ENCODE peak calls at places on chromosomes 11 and 22, in eight cellular contexts. S, E, B, U, V, N, D and Q are unnamed samples.

GRCh38 chr11:120652705-120653335 is 141.3 kb downstream of the GRIK4 start:
- DNase-seq in S (no peak), E (no peak), B (no peak), U (no peak), V (no peak), N (peak; percentile 37), D (no peak), Q (no peak)

GRCh38 chr22:30221121-30221992 is 25.2 kb downstream of the LIF start:
- DNase-seq in S (no peak), E (no peak), B (no peak), U (no peak), V (no peak), N (no peak), D (no peak), Q (peak; percentile 49)

GRCh38 chr11:119726150-119726553 is 2.8 kb downstream of the NECTIN1 start:
- DNase-seq in S (no peak), E (no peak), B (no peak), U (no peak), V (no peak), N (no peak), D (no peak), Q (no peak)

GRCh38 chr22:37274380-37274862 is 7.9 kb upstream of the CYTH4 start:
- DNase-seq in S (peak; percentile 85), E (peak; percentile 31), B (no peak), U (peak; percentile 70), V (peak; percentile 36), N (no peak), D (peak; percentile 52), Q (no peak)

GRCh38 chr11:125057370-125058060 is 5.6 kb upstream of the SLC37A2 start:
- DNase-seq in S (no peak), E (no peak), B (no peak), U (no peak), V (no peak), N (no peak), D (no peak), Q (no peak)

GRCh38 chr11:31809857-31810778 is 1.0 kb downstream of the PAX6 start:
- DNase-seq in S (peak; percentile 48), E (no peak), B (peak; percentile 67), U (no peak), V (no peak), N (peak; percentile 43), D (no peak), Q (no peak)

GRCh38 chr11:114307524-114308203 is 11.5 kb downstream of the NNMT start:
- DNase-seq in S (peak; percentile 76), E (peak; percentile 60), B (no peak), U (peak; percentile 72), V (peak; percentile 41), N (peak; percentile 63), D (peak; percentile 71), Q (no peak)

GRCh38 chr22:42547562-42547961 is 6.2 kb upstream of the SERHL2 start:
- DNase-seq in S (no peak), E (no peak), B (no peak), U (no peak), V (no peak), N (no peak), D (no peak), Q (no peak)

GRCh38 chr11:110431212-110432073 is 1.7 kb downstream of the FDX1 start:
- DNase-seq in S (no peak), E (no peak), B (no peak), U (no peak), V (no peak), N (peak; percentile 48), D (no peak), Q (no peak)

GRCh38 chr11:72227316-72228228 is 3.0 kb downstream of the INPPL1 start:
- DNase-seq in S (no peak), E (peak; percentile 27), B (no peak), U (no peak), V (no peak), N (peak; percentile 17), D (no peak), Q (no peak)

GRCh38 chr22:37979782-37980181 is 4.6 kb downstream of the SOX10 start:
- DNase-seq in S (no peak), E (no peak), B (no peak), U (no peak), V (no peak), N (no peak), D (no peak), Q (no peak)

GRCh38 chr22:27804016-27804415 is 2.5 kb upstream of the MN1 start:
- DNase-seq in S (no peak), E (no peak), B (no peak), U (no peak), V (no peak), N (no peak), D (no peak), Q (no peak)

GRCh38 chr22:27805841-27806240 is 4.3 kb upstream of the MN1 start:
- DNase-seq in S (no peak), E (no peak), B (no peak), U (no peak), V (no peak), N (no peak), D (no peak), Q (no peak)

GRCh38 chr22:27801616-27802388 is at the start of gene MN1:
- DNase-seq in S (no peak), E (peak; percentile 48), B (peak; percentile 77), U (no peak), V (peak; percentile 42), N (no peak), D (peak; percentile 65), Q (peak; percentile 57)

GRCh38 chr22:27802389-27803079 is 978 bp upstream of the MN1 start:
- DNase-seq in S (no peak), E (no peak), B (no peak), U (no peak), V (no peak), N (no peak), D (no peak), Q (no peak)

GRCh38 chr22:27804683-27805297 is 3.2 kb upstream of the MN1 start:
- DNase-seq in S (no peak), E (peak; percentile 75), B (peak; percentile 85), U (peak; percentile 74), V (peak; percentile 64), N (peak; percentile 66), D (peak; percentile 80), Q (peak; percentile 50)
- H3K4me3 ChIP-seq in S (no peak overlapping the region), E (no peak overlapping the region), B (no peak overlapping the region), U (no peak overlapping the region), V (no peak overlapping the region), N (no peak overlapping the region), D (no peak overlapping the region), Q (no peak overlapping the region)

GRCh38 chr11:17369685-17370243 is 18.2 kb downstream of the NCR3LG1 start:
- DNase-seq in S (no peak), E (no peak), B (no peak), U (no peak), V (no peak), N (no peak), D (no peak), Q (no peak)
- H3K9me3 ChIP-seq in S (peaks cover 53% of the 10 kb centered on the region), E (peaks cover 56% of the 10 kb centered on the region), B (no peaks in the 10 kb centered on the region), U (peaks cover 49% of the 10 kb centered on the region), V (peaks cover 7% of the 10 kb centered on the region), N (peaks cover 23% of the 10 kb centered on the region), D (no peaks in the 10 kb centered on the region), Q (peaks cover 45% of the 10 kb centered on the region)

GRCh38 chr11:126917531-126918204 is 82.9 kb downstream of the KIRREL3 start:
- DNase-seq in S (no peak), E (no peak), B (no peak), U (no peak), V (no peak), N (peak; percentile 70), D (no peak), Q (no peak)
- H3K27ac ChIP-seq in S (no peak overlapping the region), E (no peak overlapping the region), B (no peak overlapping the region), U (no peak overlapping the region), V (no peak overlapping the region), N (peak overlapping the region; percentile 38), D (no peak overlapping the region), Q (no peak overlapping the region)

GRCh38 chr11:13183094-13183825 is 94.3 kb upstream of the BMAL1 start:
- DNase-seq in S (no peak), E (no peak), B (peak; percentile 40), U (no peak), V (no peak), N (peak; percentile 66), D (no peak), Q (peak; percentile 11)
- H3K4me3 ChIP-seq in S (no peak overlapping the region), E (no peak overlapping the region), B (no peak overlapping the region), U (peak overlapping the region; percentile 5), V (no peak overlapping the region), N (peak overlapping the region; percentile 59), D (no peak overlapping the region), Q (no peak overlapping the region)

GRCh38 chr11:45934580-45935318 is 12.3 kb downstream of the LARGE2 start:
- DNase-seq in S (no peak), E (no peak), B (peak; percentile 41), U (no peak), V (no peak), N (no peak), D (no peak), Q (no peak)

GRCh38 chr11:45933846-45934579 is 11.6 kb downstream of the LARGE2 start:
- DNase-seq in S (no peak), E (no peak), B (no peak), U (no peak), V (no peak), N (no peak), D (no peak), Q (no peak)

GRCh38 chr11:45936655-45937054 is 14.2 kb downstream of the LARGE2 start:
- DNase-seq in S (no peak), E (no peak), B (no peak), U (no peak), V (no peak), N (no peak), D (no peak), Q (no peak)

GRCh38 chr11:45933131-45933821 is 10.8 kb downstream of the LARGE2 start:
- DNase-seq in S (no peak), E (peak; percentile 79), B (no peak), U (no peak), V (no peak), N (peak; percentile 21), D (no peak), Q (no peak)

GRCh38 chr11:45935349-45936064 is 13.1 kb downstream of the LARGE2 start:
- DNase-seq in S (no peak), E (no peak), B (no peak), U (no peak), V (no peak), N (no peak), D (no peak), Q (no peak)
- H3K9me3 ChIP-seq in S (no peaks in the 10 kb centered on the region), E (no peaks in the 10 kb centered on the region), B (no peaks in the 10 kb centered on the region), U (no peaks in the 10 kb centered on the region), V (no peaks in the 10 kb centered on the region), N (no peaks in the 10 kb centered on the region), D (no peaks in the 10 kb centered on the region), Q (no peaks in the 10 kb centered on the region)

GRCh38 chr11:86149813-86150212 is 80.9 kb upstream of the PICALM start:
- DNase-seq in S (no peak), E (no peak), B (no peak), U (no peak), V (no peak), N (no peak), D (no peak), Q (no peak)
- H3K27ac ChIP-seq in S (no peak overlapping the region), E (no peak overlapping the region), B (no peak overlapping the region), U (no peak overlapping the region), V (no peak overlapping the region), N (no peak overlapping the region), D (no peak overlapping the region), Q (no peak overlapping the region)